ENCODE peak calls at places on chromosomes 3 and 15, in nine cellular contexts. B, A, F, G, K, I, W, R and Z are unnamed samples.

GRCh38 chr3:80006315-80006714 is 238.5 kb upstream of the ROBO1 start:
- DNase-seq in A (no peak), B (no peak), F (no peak), W (no peak), G (no peak), K (no peak), R (no peak), I (no peak), Z (no peak)

GRCh38 chr15:100997442-100997841 is 78.3 kb downstream of the LRRK1 start:
- DNase-seq in G (peak; percentile 47), F (no peak), R (no peak), K (no peak), I (no peak), A (peak; percentile 87), B (peak; percentile 76), W (no peak), Z (no peak)

GRCh38 chr3:131903988-131904415 is 130.8 kb downstream of the CPNE4 start:
- DNase-seq in F (no peak), G (peak; percentile 88), B (peak; percentile 93), W (no peak), I (peak; percentile 71), A (peak; percentile 97), K (peak; percentile 84), R (no peak), Z (peak; percentile 91)

GRCh38 chr15:42084465-42085235 is 9.7 kb downstream of the PLA2G4D start:
- DNase-seq in I (peak; percentile 52), F (peak; percentile 32), G (peak; percentile 37), A (peak; percentile 81), R (peak; percentile 85), K (no peak), W (peak; percentile 80), B (peak; percentile 41), Z (peak; percentile 42)

GRCh38 chr15:51343466-51343865 is 2.0 kb downstream of the GLDN start:
- DNase-seq in G (no peak), I (no peak), W (no peak), R (no peak), F (no peak), B (no peak), A (no peak), K (no peak), Z (no peak)

GRCh38 chr3:50342818-50343633 is 2.4 kb upstream of the RASSF1 start:
- DNase-seq in R (peak; percentile 58), G (no peak), K (no peak), W (no peak), F (no peak), B (no peak), I (no peak), A (no peak), Z (no peak)

GRCh38 chr3:156831006-156831405 is 4.9 kb downstream of the LEKR1 start:
- DNase-seq in F (no peak), G (no peak), K (no peak), A (no peak), W (no peak), B (no peak), R (no peak), I (no peak), Z (no peak)

GRCh38 chr15:87929835-87930234 is 326.7 kb downstream of the NTRK3 start:
- DNase-seq in I (no peak), R (no peak), F (no peak), K (no peak), B (no peak), G (no peak), W (no peak), A (no peak), Z (no peak)

GRCh38 chr15:78291052-78291451 is 8.4 kb downstream of the SKIC8 start:
- DNase-seq in K (no peak), B (no peak), G (no peak), A (no peak), R (no peak), F (no peak), W (no peak), I (no peak), Z (no peak)

GRCh38 chr3:54773251-54773650 is 154.6 kb downstream of the LRTM1 start:
- DNase-seq in B (no peak), R (no peak), W (no peak), K (no peak), I (no peak), G (no peak), A (peak; percentile 10), F (no peak), Z (no peak)

GRCh38 chr3:28250999-28251398 is 9.6 kb downstream of the CMC1 start:
- DNase-seq in B (peak; percentile 31), G (peak; percentile 21), R (no peak), F (no peak), A (peak; percentile 26), I (no peak), W (no peak), K (no peak), Z (no peak)

GRCh38 chr15:84878504-84878903 is 6.0 kb upstream of the SLC28A1 start:
- DNase-seq in W (peak; percentile 75), A (peak; percentile 61), G (peak; percentile 44), K (no peak), R (peak; percentile 80), B (peak; percentile 55), I (peak; percentile 73), F (peak; percentile 63), Z (peak; percentile 28)

GRCh38 chr15:39434751-39435238 is 146.1 kb upstream of the THBS1 start:
- DNase-seq in G (no peak), R (no peak), K (no peak), W (no peak), I (no peak), F (peak; percentile 28), B (no peak), A (no peak), Z (no peak)

GRCh38 chr15:71276355-71276665 is 161.0 kb downstream of the THSD4 start:
- DNase-seq in W (no peak), G (no peak), R (no peak), I (no peak), B (no peak), K (no peak), A (no peak), F (no peak), Z (no peak)

GRCh38 chr15:71275566-71276354 is 160.5 kb downstream of the THSD4 start:
- DNase-seq in A (no peak), W (no peak), G (no peak), I (no peak), F (no peak), R (no peak), B (no peak), K (no peak), Z (no peak)

GRCh38 chr15:71278989-71279756 is 163.9 kb downstream of the THSD4 start:
- DNase-seq in G (peak; percentile 97), F (peak; percentile 79), R (no peak), W (no peak), K (peak; percentile 29), A (peak; percentile 92), B (peak; percentile 97), I (peak; percentile 99), Z (peak; percentile 98)

GRCh38 chr15:71282086-71282485 is 166.8 kb downstream of the THSD4 start:
- DNase-seq in G (peak; percentile 70), A (peak; percentile 61), B (peak; percentile 75), F (no peak), I (no peak), K (no peak), W (no peak), R (no peak), Z (peak; percentile 83)

GRCh38 chr15:71279757-71280141 is 164.5 kb downstream of the THSD4 start:
- DNase-seq in A (no peak), I (no peak), G (no peak), R (no peak), F (no peak), K (no peak), B (no peak), W (no peak), Z (no peak)
- TF ChIP-seq CTCF in A (no peak), I (no peak), G (no peak), R (no peak), F (no peak), K (no peak), B (no peak), W (no peak), Z (no peak)

DNA sequence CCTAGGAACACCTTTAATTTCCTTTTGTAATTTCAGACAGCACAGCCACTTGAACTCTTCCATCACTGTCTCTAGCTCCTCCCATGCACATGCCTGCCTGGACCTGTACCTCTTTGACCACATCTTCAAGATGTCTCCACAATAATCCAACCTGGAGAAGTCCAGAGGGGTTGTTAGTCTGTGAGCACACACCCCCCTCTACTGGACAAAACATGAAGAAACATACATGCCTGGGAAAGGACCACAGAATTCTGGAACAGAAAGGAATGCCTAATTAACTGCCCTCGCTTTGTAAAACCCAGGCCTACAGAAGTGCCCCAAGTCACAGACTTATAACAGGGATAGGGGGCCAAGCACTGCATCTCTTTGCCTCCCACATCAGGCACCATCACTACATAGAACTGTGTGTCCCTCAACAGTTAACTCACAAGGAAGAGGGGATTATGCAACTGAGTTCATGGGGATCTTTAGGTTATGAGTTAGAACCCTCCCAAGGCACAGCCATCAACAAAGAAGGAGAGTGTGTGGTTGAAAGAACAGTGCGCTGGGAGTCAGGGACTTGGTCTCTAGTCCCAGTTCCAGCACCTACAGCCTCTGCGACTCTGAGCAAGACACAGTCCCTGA is 61.7 kb downstream of the FMN1 start:
- DNase-seq in W (no peak), A (peak; percentile 86), I (peak; percentile 74), G (peak; percentile 76), K (no peak), B (peak; percentile 74), R (no peak), F (no peak), Z (peak; percentile 70)
- TF ChIP-seq CTCF in W (peak; percentile 35), A (peak; percentile 75), I (peak; percentile 91), G (peak; percentile 89), K (peak; percentile 90), B (peak; percentile 87), R (peak; percentile 26), F (peak; percentile 19), Z (peak; percentile 84)

GRCh38 chr3:133440652-133441051 is 40.8 kb downstream of the BFSP2 start:
- DNase-seq in R (no peak), I (no peak), B (no peak), A (no peak), F (no peak), K (no peak), G (peak; percentile 76), W (no peak), Z (no peak)

GRCh38 chr3:133439563-133439962 is 39.7 kb downstream of the BFSP2 start:
- DNase-seq in W (no peak), A (no peak), R (no peak), B (no peak), F (no peak), I (no peak), G (no peak), K (no peak), Z (no peak)

GRCh38 chr3:133442518-133442917 is 42.7 kb downstream of the BFSP2 start:
- DNase-seq in G (no peak), I (no peak), R (no peak), B (no peak), F (no peak), K (no peak), W (no peak), A (no peak), Z (no peak)

GRCh38 chr3:133441867-133442270 is 42.0 kb downstream of the BFSP2 start:
- DNase-seq in R (no peak), A (no peak), W (no peak), K (no peak), G (no peak), I (no peak), F (no peak), B (no peak), Z (no peak)

GRCh38 chr3:133437391-133438093 is 37.7 kb downstream of the BFSP2 start:
- DNase-seq in K (no peak), G (peak; percentile 13), F (peak; percentile 28), A (no peak), I (peak; percentile 68), R (no peak), W (no peak), B (no peak), Z (no peak)
- TF ChIP-seq CTCF in K (peak; percentile 32), G (no peak), F (no peak), A (peak; percentile 11), I (peak; percentile 9), R (no peak), W (no peak), B (no peak), Z (peak; percentile 20)

GRCh38 chr3:184117649-184118048 is 17.5 kb upstream of the EIF2B5 start:
- DNase-seq in W (no peak), R (no peak), F (no peak), B (peak; percentile 16), I (no peak), A (no peak), G (no peak), K (no peak), Z (no peak)
- TF ChIP-seq CTCF in W (no peak), R (no peak), F (no peak), B (no peak), I (no peak), A (no peak), G (no peak), K (no peak), Z (no peak)